ENCODE peak calls at places on chromosome 10, in five cellular contexts. One of them, this sample, is unnamed.

GRCh38 chr10:33706746-33707145 is 372.3 kb upstream of the NRP1 start:
- DNase-seq in Karpas-422: no peak
- DNase-seq in right lobe of liver: no peak
- DNase-seq in HepG2: no peak
- DNase-seq in CD8-positive, alpha-beta memory T cell: no peak
- DNase-seq in this sample: no peak

GRCh38 chr10:61904711-61905445 is 3.4 kb downstream of the ARID5B start:
- DNase-seq in Karpas-422: peak; percentile 73
- DNase-seq in right lobe of liver: no peak
- DNase-seq in HepG2: peak; percentile 75
- DNase-seq in CD8-positive, alpha-beta memory T cell: no peak
- DNase-seq in this sample: peak; percentile 73

GRCh38 chr10:89086801-89087513 is 96.4 kb downstream of the FAS start:
- DNase-seq in Karpas-422: no peak
- DNase-seq in right lobe of liver: no peak
- DNase-seq in HepG2: no peak
- DNase-seq in CD8-positive, alpha-beta memory T cell: no peak
- DNase-seq in this sample: peak; percentile 11

GRCh38 chr10:4475796-4476195 is 350.2 kb upstream of the AKR1E2 start:
- DNase-seq in Karpas-422: no peak
- DNase-seq in right lobe of liver: no peak
- DNase-seq in HepG2: no peak
- DNase-seq in CD8-positive, alpha-beta memory T cell: no peak
- DNase-seq in this sample: no peak

GRCh38 chr10:31832261-31832660 is 96.4 kb downstream of the ARHGAP12 start:
- DNase-seq in Karpas-422: no peak
- DNase-seq in right lobe of liver: no peak
- DNase-seq in HepG2: no peak
- DNase-seq in CD8-positive, alpha-beta memory T cell: no peak
- DNase-seq in this sample: no peak

GRCh38 chr10:21675157-21675796 is 141.2 kb downstream of the MLLT10 start:
- DNase-seq in Karpas-422: peak; percentile 67
- DNase-seq in right lobe of liver: no peak
- DNase-seq in HepG2: peak; percentile 64
- DNase-seq in CD8-positive, alpha-beta memory T cell: no peak
- DNase-seq in this sample: peak; percentile 42

GRCh38 chr10:10796061-10796773 is 221.5 kb upstream of the CELF2 start:
- DNase-seq in Karpas-422: no peak
- DNase-seq in right lobe of liver: no peak
- DNase-seq in HepG2: no peak
- DNase-seq in CD8-positive, alpha-beta memory T cell: no peak
- DNase-seq in this sample: no peak

GRCh38 chr10:97612386-97612785 is 20.9 kb downstream of the MORN4 start:
- DNase-seq in Karpas-422: peak; percentile 62
- DNase-seq in right lobe of liver: no peak
- DNase-seq in HepG2: peak; percentile 45
- DNase-seq in CD8-positive, alpha-beta memory T cell: no peak
- DNase-seq in this sample: peak; percentile 46

GRCh38 chr10:121404611-121405010 is 193.6 kb downstream of the FGFR2 start:
- DNase-seq in Karpas-422: no peak
- DNase-seq in right lobe of liver: no peak
- DNase-seq in HepG2: no peak
- DNase-seq in CD8-positive, alpha-beta memory T cell: no peak
- DNase-seq in this sample: no peak

GRCh38 chr10:17713133-17713532 is 38.9 kb upstream of the TMEM236 start:
- DNase-seq in Karpas-422: no peak
- DNase-seq in right lobe of liver: no peak
- DNase-seq in HepG2: no peak
- DNase-seq in CD8-positive, alpha-beta memory T cell: no peak
- DNase-seq in this sample: no peak

GRCh38 chr10:90968448-90969086 is 47.7 kb upstream of the ANKRD1 start:
- DNase-seq in Karpas-422: no peak
- DNase-seq in right lobe of liver: no peak
- DNase-seq in HepG2: no peak
- DNase-seq in CD8-positive, alpha-beta memory T cell: no peak
- DNase-seq in this sample: no peak

GRCh38 chr10:130109796-130110235 is 814 bp downstream of the C10orf143 start:
- DNase-seq in Karpas-422: peak; percentile 93
- DNase-seq in right lobe of liver: no peak
- DNase-seq in HepG2: peak; percentile 83
- DNase-seq in CD8-positive, alpha-beta memory T cell: peak; percentile 63
- DNase-seq in this sample: peak; percentile 87

GRCh38 chr10:93716771-93717170 is 14.4 kb upstream of the FRA10AC1 start:
- DNase-seq in Karpas-422: no peak
- DNase-seq in right lobe of liver: no peak
- DNase-seq in HepG2: no peak
- DNase-seq in CD8-positive, alpha-beta memory T cell: no peak
- DNase-seq in this sample: no peak

GRCh38 chr10:132290631-132291030 is 17.1 kb downstream of the STK32C start:
- DNase-seq in Karpas-422: no peak
- DNase-seq in right lobe of liver: no peak
- DNase-seq in HepG2: no peak
- DNase-seq in CD8-positive, alpha-beta memory T cell: no peak
- DNase-seq in this sample: no peak

GRCh38 chr10:63105811-63106755 is 27.0 kb upstream of the NRBF2 start:
- DNase-seq in Karpas-422: no peak
- DNase-seq in right lobe of liver: no peak
- DNase-seq in HepG2: no peak
- DNase-seq in CD8-positive, alpha-beta memory T cell: no peak
- DNase-seq in this sample: no peak

GRCh38 chr10:31912289-31912688 is 16.3 kb downstream of the ARHGAP12 start:
- DNase-seq in Karpas-422: no peak
- DNase-seq in right lobe of liver: no peak
- DNase-seq in HepG2: no peak
- DNase-seq in CD8-positive, alpha-beta memory T cell: no peak
- DNase-seq in this sample: peak; percentile 12

GRCh38 chr10:85235258-85235657 is 906.9 kb downstream of the CCSER2 start:
- DNase-seq in Karpas-422: no peak
- DNase-seq in right lobe of liver: no peak
- DNase-seq in HepG2: no peak
- DNase-seq in CD8-positive, alpha-beta memory T cell: no peak
- DNase-seq in this sample: no peak

GRCh38 chr10:133307776-133308430 is 769 bp downstream of the TUBGCP2 start:
- DNase-seq in Karpas-422: peak; percentile 93
- DNase-seq in right lobe of liver: peak; percentile 86
- DNase-seq in HepG2: peak; percentile 83
- DNase-seq in CD8-positive, alpha-beta memory T cell: peak; percentile 81
- DNase-seq in this sample: peak; percentile 88

GRCh38 chr10:130757271-130757670 is 554.2 kb downstream of the TCERG1L start:
- DNase-seq in Karpas-422: no peak
- DNase-seq in right lobe of liver: peak; percentile 3
- DNase-seq in HepG2: no peak
- DNase-seq in CD8-positive, alpha-beta memory T cell: no peak
- DNase-seq in this sample: no peak

GRCh38 chr10:106795619-106796018 is 368.9 kb downstream of the SORCS1 start:
- DNase-seq in Karpas-422: peak; percentile 65
- DNase-seq in right lobe of liver: peak; percentile 31
- DNase-seq in HepG2: peak; percentile 1
- DNase-seq in CD8-positive, alpha-beta memory T cell: no peak
- DNase-seq in this sample: no peak

GRCh38 chr10:18159596-18159995 is 19.4 kb downstream of the CACNB2 start:
- DNase-seq in Karpas-422: no peak
- DNase-seq in right lobe of liver: no peak
- DNase-seq in HepG2: no peak
- DNase-seq in CD8-positive, alpha-beta memory T cell: no peak
- DNase-seq in this sample: no peak

GRCh38 chr10:93462881-93463280 is 19.3 kb downstream of the MYOF start:
- DNase-seq in Karpas-422: no peak
- DNase-seq in right lobe of liver: no peak
- DNase-seq in HepG2: no peak
- DNase-seq in CD8-positive, alpha-beta memory T cell: no peak
- DNase-seq in this sample: no peak

GRCh38 chr10:132305654-132306340 is 2.0 kb downstream of the STK32C start:
- DNase-seq in Karpas-422: no peak
- DNase-seq in right lobe of liver: no peak
- DNase-seq in HepG2: no peak
- DNase-seq in CD8-positive, alpha-beta memory T cell: no peak
- DNase-seq in this sample: no peak

GRCh38 chr10:72846225-72846624 is 47.3 kb upstream of the OIT3 start:
- DNase-seq in Karpas-422: no peak
- DNase-seq in right lobe of liver: no peak
- DNase-seq in HepG2: no peak
- DNase-seq in CD8-positive, alpha-beta memory T cell: no peak
- DNase-seq in this sample: no peak

GRCh38 chr10:84427903-84428650 is 99.7 kb downstream of the CCSER2 start:
- DNase-seq in Karpas-422: no peak
- DNase-seq in right lobe of liver: no peak
- DNase-seq in HepG2: peak; percentile 15
- DNase-seq in CD8-positive, alpha-beta memory T cell: no peak
- DNase-seq in this sample: no peak

GRCh38 chr10:88297103-88297502 is 286.0 kb downstream of the RNLS start:
- DNase-seq in Karpas-422: no peak
- DNase-seq in right lobe of liver: no peak
- DNase-seq in HepG2: no peak
- DNase-seq in CD8-positive, alpha-beta memory T cell: no peak
- DNase-seq in this sample: no peak

GRCh38 chr10:13329565-13329964 is 18.5 kb downstream of the SEPHS1 start:
- DNase-seq in Karpas-422: peak; percentile 81
- DNase-seq in right lobe of liver: no peak
- DNase-seq in HepG2: no peak
- DNase-seq in CD8-positive, alpha-beta memory T cell: no peak
- DNase-seq in this sample: no peak

GRCh38 chr10:31521432-31521831 is 202.4 kb downstream of the ZEB1 start:
- DNase-seq in Karpas-422: no peak
- DNase-seq in right lobe of liver: no peak
- DNase-seq in HepG2: peak; percentile 42
- DNase-seq in CD8-positive, alpha-beta memory T cell: no peak
- DNase-seq in this sample: no peak

GRCh38 chr10:15181576-15182156 is 13.2 kb upstream of the NMT2 start:
- DNase-seq in Karpas-422: no peak
- DNase-seq in right lobe of liver: no peak
- DNase-seq in HepG2: no peak
- DNase-seq in CD8-positive, alpha-beta memory T cell: no peak
- DNase-seq in this sample: no peak

GRCh38 chr10:101770331-101771215 is 5.3 kb downstream of the FGF8 start:
- DNase-seq in Karpas-422: no peak
- DNase-seq in right lobe of liver: no peak
- DNase-seq in HepG2: no peak
- DNase-seq in CD8-positive, alpha-beta memory T cell: no peak
- DNase-seq in this sample: no peak

GRCh38 chr10:92891885-92892705 is 43.8 kb downstream of the EXOC6 start:
- DNase-seq in Karpas-422: no peak
- DNase-seq in right lobe of liver: peak; percentile 91
- DNase-seq in HepG2: peak; percentile 96
- DNase-seq in CD8-positive, alpha-beta memory T cell: no peak
- DNase-seq in this sample: peak; percentile 92

GRCh38 chr10:18079665-18080295 is 60.4 kb upstream of the CACNB2 start:
- DNase-seq in Karpas-422: no peak
- DNase-seq in right lobe of liver: no peak
- DNase-seq in HepG2: no peak
- DNase-seq in CD8-positive, alpha-beta memory T cell: no peak
- DNase-seq in this sample: no peak

GRCh38 chr10:3468919-3469638 is 296.5 kb upstream of the PITRM1 start:
- DNase-seq in Karpas-422: no peak
- DNase-seq in right lobe of liver: no peak
- DNase-seq in HepG2: no peak
- DNase-seq in CD8-positive, alpha-beta memory T cell: no peak
- DNase-seq in this sample: no peak

GRCh38 chr10:43128958-43129706 is 9.1 kb upstream of the CSGALNACT2 start:
- DNase-seq in Karpas-422: no peak
- DNase-seq in right lobe of liver: no peak
- DNase-seq in HepG2: no peak
- DNase-seq in CD8-positive, alpha-beta memory T cell: no peak
- DNase-seq in this sample: no peak

GRCh38 chr10:21398549-21399345 is 126.7 kb downstream of the SKIDA1 start:
- DNase-seq in Karpas-422: no peak
- DNase-seq in right lobe of liver: no peak
- DNase-seq in HepG2: no peak
- DNase-seq in CD8-positive, alpha-beta memory T cell: no peak
- DNase-seq in this sample: no peak

GRCh38 chr10:22479419-22479818 is 134.1 kb downstream of the SPAG6 start:
- DNase-seq in Karpas-422: no peak
- DNase-seq in right lobe of liver: no peak
- DNase-seq in HepG2: no peak
- DNase-seq in CD8-positive, alpha-beta memory T cell: no peak
- DNase-seq in this sample: no peak

GRCh38 chr10:35182631-35183510 is 56.2 kb downstream of the CREM start:
- DNase-seq in Karpas-422: no peak
- DNase-seq in right lobe of liver: no peak
- DNase-seq in HepG2: no peak
- DNase-seq in CD8-positive, alpha-beta memory T cell: no peak
- DNase-seq in this sample: no peak

GRCh38 chr10:21515581-21516269 is 9.8 kb downstream of the SKIDA1 start:
- DNase-seq in Karpas-422: no peak
- DNase-seq in right lobe of liver: no peak
- DNase-seq in HepG2: no peak
- DNase-seq in CD8-positive, alpha-beta memory T cell: no peak
- DNase-seq in this sample: no peak

GRCh38 chr10:113499066-113499465 is 53.8 kb upstream of the HABP2 start:
- DNase-seq in Karpas-422: no peak
- DNase-seq in right lobe of liver: no peak
- DNase-seq in HepG2: no peak
- DNase-seq in CD8-positive, alpha-beta memory T cell: no peak
- DNase-seq in this sample: no peak
- H3K4me1 ChIP-seq in Karpas-422: no peaks in the 10 kb centered on the region
- H3K4me1 ChIP-seq in right lobe of liver: no peaks in the 10 kb centered on the region
- H3K4me1 ChIP-seq in HepG2: no peaks in the 10 kb centered on the region
- H3K4me1 ChIP-seq in CD8-positive, alpha-beta memory T cell: no peaks in the 10 kb centered on the region
- H3K4me1 ChIP-seq in this sample: no peaks in the 10 kb centered on the region

GRCh38 chr10:77317221-77317620 is 320.4 kb downstream of the KCNMA1 start:
- DNase-seq in Karpas-422: no peak
- DNase-seq in right lobe of liver: no peak
- DNase-seq in HepG2: no peak
- DNase-seq in CD8-positive, alpha-beta memory T cell: no peak
- DNase-seq in this sample: no peak
- H3K27me3 ChIP-seq in Karpas-422: no peaks in the 10 kb centered on the region
- H3K27me3 ChIP-seq in right lobe of liver: no peaks in the 10 kb centered on the region
- H3K27me3 ChIP-seq in HepG2: no peaks in the 10 kb centered on the region
- H3K27me3 ChIP-seq in CD8-positive, alpha-beta memory T cell: no peaks in the 10 kb centered on the region
- H3K27me3 ChIP-seq in this sample: no peaks in the 10 kb centered on the region

GRCh38 chr10:124522903-124523260 is 61.3 kb downstream of the LHPP start:
- DNase-seq in Karpas-422: no peak
- DNase-seq in right lobe of liver: no peak
- DNase-seq in HepG2: peak; percentile 46
- DNase-seq in CD8-positive, alpha-beta memory T cell: no peak
- DNase-seq in this sample: peak; percentile 66
- H3K4me3 ChIP-seq in Karpas-422: peak overlapping the region; percentile 44
- H3K4me3 ChIP-seq in right lobe of liver: no peak overlapping the region
- H3K4me3 ChIP-seq in HepG2: peak overlapping the region; percentile 63
- H3K4me3 ChIP-seq in CD8-positive, alpha-beta memory T cell: no peak overlapping the region
- H3K4me3 ChIP-seq in this sample: no peak overlapping the region

GRCh38 chr10:24713086-24713485 is 10.6 kb downstream of the ARHGAP21 start:
- DNase-seq in Karpas-422: no peak
- DNase-seq in right lobe of liver: no peak
- DNase-seq in HepG2: no peak
- DNase-seq in CD8-positive, alpha-beta memory T cell: no peak
- DNase-seq in this sample: no peak

GRCh38 chr10:24715246-24715769 is 8.4 kb downstream of the ARHGAP21 start:
- DNase-seq in Karpas-422: no peak
- DNase-seq in right lobe of liver: no peak
- DNase-seq in HepG2: no peak
- DNase-seq in CD8-positive, alpha-beta memory T cell: no peak
- DNase-seq in this sample: no peak

GRCh38 chr10:24708081-24708480 is 15.6 kb downstream of the ARHGAP21 start:
- DNase-seq in Karpas-422: no peak
- DNase-seq in right lobe of liver: no peak
- DNase-seq in HepG2: no peak
- DNase-seq in CD8-positive, alpha-beta memory T cell: no peak
- DNase-seq in this sample: peak; percentile 51

GRCh38 chr10:24707445-24707844 is 16.2 kb downstream of the ARHGAP21 start:
- DNase-seq in Karpas-422: no peak
- DNase-seq in right lobe of liver: no peak
- DNase-seq in HepG2: no peak
- DNase-seq in CD8-positive, alpha-beta memory T cell: no peak
- DNase-seq in this sample: no peak

GRCh38 chr10:24711465-24711864 is 12.2 kb downstream of the ARHGAP21 start:
- DNase-seq in Karpas-422: no peak
- DNase-seq in right lobe of liver: no peak
- DNase-seq in HepG2: no peak
- DNase-seq in CD8-positive, alpha-beta memory T cell: no peak
- DNase-seq in this sample: no peak
- H3K4me1 ChIP-seq in Karpas-422: no peaks in the 10 kb centered on the region
- H3K4me1 ChIP-seq in right lobe of liver: no peaks in the 10 kb centered on the region
- H3K4me1 ChIP-seq in HepG2: peaks cover 38% of the 10 kb centered on the region
- H3K4me1 ChIP-seq in CD8-positive, alpha-beta memory T cell: peaks cover 7% of the 10 kb centered on the region
- H3K4me1 ChIP-seq in this sample: peaks cover 9% of the 10 kb centered on the region